ENCODE peak calls at places on chromosome 1, in four cellular contexts. F is epithelial cell of esophagus, G is Caki2, T is GM04504. I is an unnamed sample.

GRCh38 chr1:234716907-234717375 is 107.0 kb upstream of the IRF2BP2 start:
- DNase-seq in F (no peak), G (no peak), T (no peak), I (no peak)

GRCh38 chr1:173424786-173425407 is 52.2 kb upstream of the PRDX6 start:
- DNase-seq in F (peak), G (no peak), T (no peak), I (peak)

GRCh38 chr1:179366093-179366800 is 476 bp downstream of the AXDND1 start:
- DNase-seq in F (peak), G (no peak), T (no peak), I (peak)

GRCh38 chr1:119870917-119871486 is 25.3 kb downstream of the ADAM30 start:
- DNase-seq in F (peak), G (peak), T (peak), I (peak)

GRCh38 chr1:22832414-22832786 is 121.8 kb downstream of the EPHB2 start:
- DNase-seq in F (peak), G (no peak), T (no peak), I (peak)

GRCh38 chr1:154863702-154864174 is 6.3 kb downstream of the KCNN3 start:
- DNase-seq in F (peak), G (no peak), T (no peak), I (peak)

GRCh38 chr1:6245869-6246496 is 2.0 kb downstream of the HES3 start:
- DNase-seq in F (peak), G (no peak), T (no peak), I (peak)

GRCh38 chr1:65049941-65050713 is 83.8 kb upstream of the JAK1 start:
- DNase-seq in F (no peak), G (no peak), T (no peak), I (no peak)

GRCh38 chr1:30095051-30095450 is 628.3 kb downstream of the MATN1 start:
- DNase-seq in F (no peak), G (no peak), T (no peak), I (no peak)